ENCODE peak calls at places on chromosomes 4 and X, in four cellular contexts. G is HCT116, J is K562, W is HepG2. O is an unnamed sample.

GRCh38 chr4:106316773-106317409 is 541 bp downstream of the AIMP1 start:
- DNase-seq in G (no peak), J (peak), W (no peak), O (no peak)

GRCh38 chr4:146436423-146437162 is 85.1 kb downstream of the SLC10A7 start:
- DNase-seq in G (no peak), J (no peak), W (no peak), O (no peak)

GRCh38 chrX:8455600-8455999 is 9.0 kb upstream of the VCX3B start:
- DNase-seq in G (no peak), J (no peak), W (no peak), O (no peak)

GRCh38 chr4:36082817-36083216 is 161.5 kb downstream of the ARAP2 start:
- DNase-seq in G (no peak), J (no peak), W (no peak), O (no peak)

GRCh38 chr4:168593399-168593798 is 96.5 kb downstream of the PALLD start:
- DNase-seq in G (no peak), J (no peak), W (no peak), O (no peak)

GRCh38 chr4:142721187-142721586 is 124.9 kb downstream of the INPP4B start:
- DNase-seq in G (no peak), J (no peak), W (no peak), O (no peak)

GRCh38 chr4:176879370-176880116 is 86.8 kb upstream of the VEGFC start:
- DNase-seq in G (no peak), J (no peak), W (no peak), O (no peak)

GRCh38 chrX:129759576-129760061 is 20.1 kb upstream of the SASH3 start:
- DNase-seq in G (no peak), J (peak), W (no peak), O (no peak)

GRCh38 chr4:107120661-107121060 is 84.5 kb upstream of the DKK2 start:
- DNase-seq in G (no peak), J (no peak), W (no peak), O (no peak)

GRCh38 chrX:41452565-41452964 is 5.4 kb downstream of the NYX start:
- DNase-seq in G (no peak), J (no peak), W (no peak), O (no peak)

GRCh38 chr4:159191989-159192388 is 89.1 kb downstream of the RAPGEF2 start:
- DNase-seq in G (peak), J (peak), W (peak), O (no peak)

GRCh38 chr4:52091811-52092210 is 40.7 kb downstream of the SPATA18 start:
- DNase-seq in G (no peak), J (no peak), W (peak), O (no peak)

GRCh38 chr4:15451866-15452765 is 17.6 kb upstream of the CC2D2A start:
- DNase-seq in G (no peak), J (no peak), W (no peak), O (no peak)

GRCh38 chr4:32140636-32141035 is 1420.5 kb downstream of the PCDH7 start:
- DNase-seq in G (no peak), J (peak), W (no peak), O (no peak)

DNA sequence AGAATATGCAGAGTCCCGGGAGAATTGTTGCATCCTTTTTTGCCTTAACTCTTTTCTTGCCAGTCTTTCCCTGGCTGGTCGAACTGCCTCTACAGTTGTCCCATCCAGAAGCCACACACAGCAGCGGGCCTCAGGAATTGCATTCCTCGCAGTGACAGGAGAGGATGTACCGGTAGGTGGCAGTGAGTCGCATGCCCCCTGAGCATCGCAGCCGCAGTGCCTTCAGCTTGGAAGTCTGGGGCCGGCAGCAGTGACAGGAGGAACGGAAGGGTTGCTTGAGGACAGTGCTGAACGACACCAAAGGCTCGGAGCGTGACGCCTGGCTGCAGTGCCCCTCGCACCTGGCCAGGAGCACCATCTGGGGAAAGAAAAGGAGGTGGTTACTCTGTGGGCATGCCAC is 23.5 kb downstream of the NDP start:
- DNase-seq in G (peak), J (peak), W (peak), O (no peak)
- TF ChIP-seq SRF in G (no peak), J (no peak), W (no peak), O (no peak)

DNA sequence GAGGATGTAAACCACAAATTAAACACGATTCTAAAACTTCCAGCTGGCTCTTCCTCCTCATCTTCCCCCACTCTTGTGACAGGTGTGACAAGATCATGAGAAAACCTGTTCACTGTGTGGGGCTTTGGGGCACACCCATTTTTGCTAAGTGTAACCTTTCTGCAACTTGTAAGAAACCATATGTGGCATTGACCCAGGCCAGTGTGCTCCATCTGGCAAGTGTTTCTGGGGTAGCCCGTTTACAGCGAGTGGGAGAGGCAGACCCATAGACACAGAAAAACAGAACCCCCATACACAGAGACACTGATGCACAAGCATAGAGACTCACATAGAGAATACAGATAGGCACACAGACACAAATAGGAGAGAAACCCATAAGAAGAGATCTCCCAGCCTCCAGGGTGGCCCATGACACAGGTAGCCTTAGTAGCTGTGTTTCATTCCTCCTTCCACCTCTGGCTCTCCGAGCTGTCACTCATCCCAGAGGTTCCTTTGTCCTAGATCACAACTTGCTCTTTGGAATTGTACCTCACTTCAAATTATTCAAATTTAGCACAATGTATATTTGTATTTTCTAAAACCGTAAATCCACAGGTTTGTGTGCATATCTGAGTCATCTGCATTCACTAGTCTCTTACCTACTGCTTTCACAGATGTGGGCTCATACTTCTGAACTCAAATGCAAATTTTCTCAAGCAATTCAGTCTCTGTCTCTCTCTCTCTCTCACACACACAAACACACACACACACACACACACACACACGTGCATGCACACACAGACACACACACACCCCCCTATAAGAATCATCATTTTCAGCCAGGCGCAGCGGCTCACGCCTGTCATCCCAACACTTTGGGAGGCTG is 114.4 kb downstream of the SH3KBP1 start:
- DNase-seq in G (no peak), J (no peak), W (no peak), O (no peak)
- TF ChIP-seq SRF in G (no peak), J (no peak), W (no peak), O (no peak)

GRCh38 chrX:102580891-102581290 is 18.4 kb upstream of the ARMCX5 start:
- DNase-seq in G (no peak), J (peak), W (no peak), O (no peak)
- TF ChIP-seq SRF in G (no peak), J (no peak), W (no peak), O (no peak)

GRCh38 chr4:37139987-37140386 is 104.6 kb upstream of the NWD2 start:
- DNase-seq in G (no peak), J (peak), W (no peak), O (no peak)

GRCh38 chr4:37132351-37132989 is 112.1 kb upstream of the NWD2 start:
- DNase-seq in G (peak), J (peak), W (no peak), O (no peak)

GRCh38 chr4:37138789-37139188 is 105.8 kb upstream of the NWD2 start:
- DNase-seq in G (no peak), J (no peak), W (no peak), O (no peak)

GRCh38 chr4:37138019-37138653 is 106.4 kb upstream of the NWD2 start:
- DNase-seq in G (no peak), J (no peak), W (no peak), O (no peak)
- TF ChIP-seq SRF in G (no peak), J (no peak), W (no peak), O (no peak)

GRCh38 chrX:45822124-45822523 is 621.4 kb upstream of the DIPK2B start:
- DNase-seq in G (no peak), J (no peak), W (no peak), O (no peak)

GRCh38 chrX:45830343-45830742 is 629.7 kb upstream of the DIPK2B start:
- DNase-seq in G (no peak), J (no peak), W (no peak), O (no peak)

GRCh38 chrX:45818913-45819312 is 618.2 kb upstream of the DIPK2B start:
- DNase-seq in G (no peak), J (no peak), W (no peak), O (no peak)

GRCh38 chrX:45824471-45824870 is 623.8 kb upstream of the DIPK2B start:
- DNase-seq in G (peak), J (peak), W (peak), O (no peak)
- TF ChIP-seq SRF in G (peak), J (no peak), W (no peak), O (no peak)

DNA sequence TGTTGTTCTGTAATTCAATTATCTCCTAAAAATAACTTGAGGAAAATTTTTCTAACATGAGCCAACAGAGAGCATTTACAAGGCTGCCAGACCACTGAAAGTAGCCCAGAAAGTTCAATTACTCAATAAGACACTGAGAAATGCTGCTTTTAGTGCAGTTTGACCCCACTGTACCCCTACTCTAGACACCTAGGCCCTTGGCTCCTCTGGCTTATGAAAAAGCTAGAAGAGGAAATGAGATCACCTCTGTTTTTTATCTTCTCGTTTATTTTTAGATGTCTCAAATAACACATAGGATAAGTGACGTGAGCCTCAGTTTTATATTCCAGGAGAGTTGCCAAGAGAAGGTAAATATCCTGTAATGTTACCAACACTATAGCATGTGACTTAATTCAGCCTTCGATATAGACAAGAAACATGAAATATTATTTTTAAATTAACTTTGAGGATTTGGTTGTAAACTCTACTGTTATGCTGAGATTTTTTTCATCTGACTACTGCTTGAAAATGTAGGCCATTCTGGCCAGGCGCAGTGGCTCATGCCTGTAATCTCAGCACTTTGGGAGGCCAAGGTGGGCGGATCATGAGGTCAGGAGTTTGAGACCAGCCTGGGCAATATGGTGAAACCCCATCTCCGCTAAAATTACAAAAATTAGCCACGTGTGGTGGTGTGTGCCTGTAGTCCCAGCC is 24.4 kb downstream of the TNIP3 start:
- DNase-seq in G (no peak), J (no peak), W (no peak), O (peak)
- TF ChIP-seq SRF in G (no peak), J (no peak), W (no peak), O (no peak)

O was measured in GM12878.